ENCODE peak calls at places on chromosomes 5 and 9, in eight cellular contexts. One of them, this sample, is unnamed.

GRCh38 chr9:87255437-87256155 is 242.1 kb upstream of the DAPK1 start:
- DNase-seq in fibroblast of lung: peak; percentile 25
- DNase-seq in SK-N-MC: no peak
- DNase-seq in HCT116: no peak
- DNase-seq in astrocyte: peak; percentile 21
- DNase-seq in kidney: no peak
- DNase-seq in neural progenitor cell: no peak
- DNase-seq in mesenchymal stem cell: no peak
- DNase-seq in this sample: peak; percentile 27

GRCh38 chr9:7234144-7234543 is 476.4 kb downstream of the KDM4C start:
- DNase-seq in fibroblast of lung: peak; percentile 12
- DNase-seq in SK-N-MC: peak; percentile 10
- DNase-seq in HCT116: peak; percentile 41
- DNase-seq in astrocyte: no peak
- DNase-seq in kidney: no peak
- DNase-seq in neural progenitor cell: peak; percentile 68
- DNase-seq in mesenchymal stem cell: peak; percentile 47
- DNase-seq in this sample: peak; percentile 32

GRCh38 chr9:38181866-38182265 is 112.8 kb upstream of the SHB start:
- DNase-seq in fibroblast of lung: no peak
- DNase-seq in SK-N-MC: no peak
- DNase-seq in HCT116: no peak
- DNase-seq in astrocyte: no peak
- DNase-seq in kidney: no peak
- DNase-seq in neural progenitor cell: no peak
- DNase-seq in mesenchymal stem cell: no peak
- DNase-seq in this sample: no peak

GRCh38 chr9:89661956-89662717 is 57.3 kb downstream of the GADD45G start:
- DNase-seq in fibroblast of lung: peak; percentile 96
- DNase-seq in SK-N-MC: peak; percentile 50
- DNase-seq in HCT116: peak; percentile 35
- DNase-seq in astrocyte: peak; percentile 95
- DNase-seq in kidney: peak; percentile 98
- DNase-seq in neural progenitor cell: peak; percentile 91
- DNase-seq in mesenchymal stem cell: peak; percentile 97
- DNase-seq in this sample: peak; percentile 79

GRCh38 chr9:133597316-133597957 is 11.8 kb downstream of the FAM163B start:
- DNase-seq in fibroblast of lung: no peak
- DNase-seq in SK-N-MC: no peak
- DNase-seq in HCT116: peak; percentile 28
- DNase-seq in astrocyte: no peak
- DNase-seq in kidney: no peak
- DNase-seq in neural progenitor cell: no peak
- DNase-seq in mesenchymal stem cell: no peak
- DNase-seq in this sample: peak; percentile 5

GRCh38 chr5:74567351-74567870 is 73.1 kb downstream of the ENC1 start:
- DNase-seq in fibroblast of lung: no peak
- DNase-seq in SK-N-MC: no peak
- DNase-seq in HCT116: no peak
- DNase-seq in astrocyte: no peak
- DNase-seq in kidney: no peak
- DNase-seq in neural progenitor cell: no peak
- DNase-seq in mesenchymal stem cell: no peak
- DNase-seq in this sample: no peak

GRCh38 chr9:126508171-126508591 is 105.5 kb upstream of the LMX1B start:
- DNase-seq in fibroblast of lung: no peak
- DNase-seq in SK-N-MC: no peak
- DNase-seq in HCT116: no peak
- DNase-seq in astrocyte: no peak
- DNase-seq in kidney: peak; percentile 63
- DNase-seq in neural progenitor cell: no peak
- DNase-seq in mesenchymal stem cell: no peak
- DNase-seq in this sample: no peak

GRCh38 chr5:96331681-96332361 is 101.2 kb downstream of the PCSK1 start:
- DNase-seq in fibroblast of lung: no peak
- DNase-seq in SK-N-MC: no peak
- DNase-seq in HCT116: no peak
- DNase-seq in astrocyte: no peak
- DNase-seq in kidney: no peak
- DNase-seq in neural progenitor cell: no peak
- DNase-seq in mesenchymal stem cell: no peak
- DNase-seq in this sample: no peak

GRCh38 chr5:83567741-83568530 is 96.4 kb downstream of the VCAN start:
- DNase-seq in fibroblast of lung: peak; percentile 98
- DNase-seq in SK-N-MC: peak; percentile 81
- DNase-seq in HCT116: no peak
- DNase-seq in astrocyte: peak; percentile 97
- DNase-seq in kidney: no peak
- DNase-seq in neural progenitor cell: no peak
- DNase-seq in mesenchymal stem cell: peak; percentile 72
- DNase-seq in this sample: peak; percentile 92

GRCh38 chr5:34011521-34011920 is 3.7 kb upstream of the AMACR start:
- DNase-seq in fibroblast of lung: peak; percentile 39
- DNase-seq in SK-N-MC: no peak
- DNase-seq in HCT116: no peak
- DNase-seq in astrocyte: peak; percentile 29
- DNase-seq in kidney: no peak
- DNase-seq in neural progenitor cell: no peak
- DNase-seq in mesenchymal stem cell: no peak
- DNase-seq in this sample: no peak

GRCh38 chr5:93221-93980 is 1.4 kb downstream of the PLEKHG4B start:
- DNase-seq in fibroblast of lung: no peak
- DNase-seq in SK-N-MC: no peak
- DNase-seq in HCT116: no peak
- DNase-seq in astrocyte: no peak
- DNase-seq in kidney: no peak
- DNase-seq in neural progenitor cell: no peak
- DNase-seq in mesenchymal stem cell: no peak
- DNase-seq in this sample: no peak
- H3K9ac ChIP-seq in fibroblast of lung: no peak overlapping the region
- H3K9ac ChIP-seq in SK-N-MC: no peak overlapping the region
- H3K9ac ChIP-seq in HCT116: no peak overlapping the region
- H3K9ac ChIP-seq in astrocyte: no peak overlapping the region
- H3K9ac ChIP-seq in kidney: no peak overlapping the region
- H3K9ac ChIP-seq in neural progenitor cell: peak overlapping the region; percentile 17
- H3K9ac ChIP-seq in mesenchymal stem cell: no peak overlapping the region
- H3K9ac ChIP-seq in this sample: no peak overlapping the region

DNA sequence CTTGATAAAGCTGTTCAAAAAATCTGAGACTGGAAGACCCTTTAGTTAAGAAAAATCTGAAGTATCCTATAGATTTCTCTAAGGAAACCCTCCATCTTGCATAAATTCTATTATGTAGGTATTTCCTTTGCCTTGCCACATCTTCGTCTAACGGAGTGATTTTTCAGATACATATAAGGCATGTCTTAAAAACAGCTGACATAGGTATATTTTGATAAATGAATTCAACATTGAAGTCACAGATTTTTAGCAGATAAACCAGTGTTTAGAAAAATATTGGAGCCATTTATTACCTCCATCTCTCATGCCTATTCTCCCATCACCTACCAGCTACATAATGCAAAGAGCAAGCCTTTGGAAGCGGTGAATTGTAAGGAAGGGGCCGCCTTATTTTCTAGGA is 121.3 kb downstream of the LMNB1 start:
- DNase-seq in fibroblast of lung: no peak
- DNase-seq in SK-N-MC: no peak
- DNase-seq in HCT116: no peak
- DNase-seq in astrocyte: no peak
- DNase-seq in kidney: no peak
- DNase-seq in neural progenitor cell: no peak
- DNase-seq in mesenchymal stem cell: no peak
- DNase-seq in this sample: no peak
- H3K9ac ChIP-seq in fibroblast of lung: no peak overlapping the region
- H3K9ac ChIP-seq in SK-N-MC: no peak overlapping the region
- H3K9ac ChIP-seq in HCT116: no peak overlapping the region
- H3K9ac ChIP-seq in astrocyte: no peak overlapping the region
- H3K9ac ChIP-seq in kidney: no peak overlapping the region
- H3K9ac ChIP-seq in neural progenitor cell: no peak overlapping the region
- H3K9ac ChIP-seq in mesenchymal stem cell: no peak overlapping the region
- H3K9ac ChIP-seq in this sample: no peak overlapping the region

DNA sequence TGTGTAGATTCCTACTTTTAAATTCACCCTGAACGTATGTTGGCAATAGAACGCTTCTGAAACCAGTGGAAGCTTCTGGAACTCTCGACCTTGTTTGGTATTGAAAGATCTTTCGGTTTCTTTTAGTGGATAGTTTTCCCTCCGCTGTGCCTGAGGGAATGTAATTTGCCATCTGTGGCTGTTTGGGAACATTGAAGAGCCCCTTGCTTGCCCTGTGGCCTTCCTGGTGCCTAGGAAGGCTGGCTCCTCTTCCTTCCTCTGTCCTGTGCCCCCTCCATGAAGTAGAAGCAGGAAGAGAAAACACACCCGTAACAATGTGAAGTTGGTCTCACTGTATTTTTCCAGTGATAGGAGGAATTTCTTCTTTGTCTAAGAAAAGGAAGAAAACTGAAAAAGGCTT is 274.3 kb downstream of the AOPEP start:
- DNase-seq in fibroblast of lung: no peak
- DNase-seq in SK-N-MC: no peak
- DNase-seq in HCT116: no peak
- DNase-seq in astrocyte: no peak
- DNase-seq in kidney: no peak
- DNase-seq in neural progenitor cell: no peak
- DNase-seq in mesenchymal stem cell: no peak
- DNase-seq in this sample: no peak
- H3K9ac ChIP-seq in fibroblast of lung: peak overlapping the region; percentile 47
- H3K9ac ChIP-seq in SK-N-MC: no peak overlapping the region
- H3K9ac ChIP-seq in HCT116: no peak overlapping the region
- H3K9ac ChIP-seq in astrocyte: no peak overlapping the region
- H3K9ac ChIP-seq in kidney: peak overlapping the region; percentile 56
- H3K9ac ChIP-seq in neural progenitor cell: no peak overlapping the region
- H3K9ac ChIP-seq in mesenchymal stem cell: no peak overlapping the region
- H3K9ac ChIP-seq in this sample: no peak overlapping the region

GRCh38 chr5:36073595-36074216 is 7.0 kb upstream of the UGT3A2 start:
- DNase-seq in fibroblast of lung: no peak
- DNase-seq in SK-N-MC: peak; percentile 42
- DNase-seq in HCT116: peak; percentile 22
- DNase-seq in astrocyte: no peak
- DNase-seq in kidney: no peak
- DNase-seq in neural progenitor cell: peak; percentile 50
- DNase-seq in mesenchymal stem cell: peak; percentile 2
- DNase-seq in this sample: no peak

GRCh38 chr5:36078430-36078829 is 11.7 kb upstream of the UGT3A2 start:
- DNase-seq in fibroblast of lung: no peak
- DNase-seq in SK-N-MC: no peak
- DNase-seq in HCT116: no peak
- DNase-seq in astrocyte: no peak
- DNase-seq in kidney: no peak
- DNase-seq in neural progenitor cell: no peak
- DNase-seq in mesenchymal stem cell: no peak
- DNase-seq in this sample: no peak

DNA sequence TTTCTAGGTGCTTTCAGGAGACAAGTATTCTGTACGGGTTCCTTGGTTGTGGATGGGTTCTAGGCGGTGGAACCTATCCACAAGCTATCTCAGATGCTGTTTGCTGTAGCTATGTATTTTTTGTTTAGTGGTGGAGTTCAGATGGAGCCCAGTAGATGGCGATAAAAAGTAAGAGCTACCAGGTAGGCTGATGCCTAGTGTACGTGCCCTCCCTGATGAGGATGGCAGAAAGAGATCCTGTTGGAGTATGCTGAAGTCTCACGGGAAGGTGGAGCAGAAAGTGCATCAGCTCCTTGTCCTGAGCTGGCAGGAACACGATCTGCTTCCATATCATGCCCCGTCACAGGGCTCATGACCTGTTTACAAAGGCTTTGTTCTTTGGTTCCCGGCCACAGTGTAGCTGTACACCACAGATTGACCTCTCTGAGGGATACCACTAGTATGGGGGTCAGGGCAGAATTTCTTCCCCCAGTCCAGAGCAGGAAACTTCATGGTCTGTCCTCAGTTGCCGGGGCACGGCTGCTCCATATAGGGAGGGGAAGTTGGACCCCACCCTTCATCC is 12.6 kb upstream of the UGT3A2 start:
- DNase-seq in fibroblast of lung: peak; percentile 27
- DNase-seq in SK-N-MC: no peak
- DNase-seq in HCT116: peak; percentile 61
- DNase-seq in astrocyte: peak; percentile 23
- DNase-seq in kidney: no peak
- DNase-seq in neural progenitor cell: peak; percentile 65
- DNase-seq in mesenchymal stem cell: peak; percentile 51
- DNase-seq in this sample: peak; percentile 72
- H3K9ac ChIP-seq in fibroblast of lung: no peak overlapping the region
- H3K9ac ChIP-seq in SK-N-MC: no peak overlapping the region
- H3K9ac ChIP-seq in HCT116: no peak overlapping the region
- H3K9ac ChIP-seq in astrocyte: no peak overlapping the region
- H3K9ac ChIP-seq in kidney: no peak overlapping the region
- H3K9ac ChIP-seq in neural progenitor cell: no peak overlapping the region
- H3K9ac ChIP-seq in mesenchymal stem cell: no peak overlapping the region
- H3K9ac ChIP-seq in this sample: no peak overlapping the region